ENCODE peak calls at places on chromosomes 11 and 22, in four cellular contexts. L is fibroblast of the aortic adventitia, T is prostate gland, Q is fibroblast of pulmonary artery. D is an unnamed sample.

GRCh38 chr11:87031433-87032170 is 6.1 kb upstream of the TMEM135 start:
- DNase-seq in T (no peak), L (no peak), Q (no peak), D (no peak)

GRCh38 chr11:104529916-104530315 is 366.0 kb upstream of the PDGFD start:
- DNase-seq in Q (no peak), L (no peak), T (no peak), D (peak)

GRCh38 chr11:82682003-82682751 is 51.5 kb downstream of the FAM181B start:
- DNase-seq in Q (peak), L (peak), T (peak), D (peak)

GRCh38 chr22:19819911-19820879 is 34.5 kb downstream of the GNB1L start:
- DNase-seq in Q (no peak), T (no peak), L (no peak), D (no peak)

GRCh38 chr11:102559839-102560238 is 29.3 kb upstream of the MMP7 start:
- DNase-seq in L (no peak), T (no peak), Q (no peak), D (no peak)

GRCh38 chr11:111665779-111666178 is 63.5 kb downstream of the SIK2 start:
- DNase-seq in L (peak), Q (peak), T (no peak), D (peak)

GRCh38 chr11:128610765-128611617 is 23.6 kb upstream of the ETS1 start:
- DNase-seq in L (no peak), T (no peak), Q (no peak), D (no peak)

GRCh38 chr11:92226331-92227232 is 2.0 kb downstream of the FAT3 start:
- DNase-seq in L (no peak), Q (no peak), T (no peak), D (no peak)

GRCh38 chr11:2964782-2965181 is 27.3 kb downstream of the NAP1L4 start:
- DNase-seq in Q (no peak), T (no peak), L (no peak), D (no peak)
- H3K4me3 ChIP-seq in Q (no peak), T (no peak), L (no peak), D (no peak)

DNA sequence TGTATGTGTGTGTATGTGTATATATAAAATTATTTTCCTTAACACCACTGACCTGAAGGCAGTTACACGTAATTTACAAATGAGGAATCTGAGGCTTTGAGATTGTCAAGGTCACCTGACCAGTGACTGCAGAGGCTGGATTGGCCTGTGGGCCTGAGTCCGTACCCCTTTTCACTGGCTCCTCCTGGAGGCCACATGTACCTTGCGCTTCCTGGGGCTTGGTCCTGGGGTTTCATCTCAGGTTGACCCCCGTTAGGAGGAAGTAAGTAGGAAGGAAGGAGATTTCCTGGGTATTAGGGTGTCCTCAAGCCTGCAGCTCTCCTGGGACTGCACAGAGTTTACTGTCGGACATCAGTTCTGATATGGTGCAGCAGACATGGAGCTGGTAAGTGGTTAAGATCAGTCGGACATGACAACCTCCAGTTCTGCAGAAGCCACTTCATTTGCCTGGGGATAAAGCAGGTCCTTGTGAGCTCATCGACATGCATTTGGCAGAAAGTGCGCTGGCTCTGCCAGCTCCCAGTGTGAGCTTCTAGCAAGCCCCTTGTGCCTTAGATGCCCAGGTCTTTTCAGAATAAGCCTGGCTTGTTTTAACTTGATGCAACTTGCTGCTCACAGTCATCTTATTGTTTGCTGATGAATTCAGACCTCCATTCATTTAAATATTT is 36.6 kb downstream of the ST3GAL4 start:
- DNase-seq in Q (peak), L (no peak), T (no peak), D (no peak)
- TF ChIP-seq CTCF in Q (peak), L (no peak), T (no peak), D (peak)

GRCh38 chr11:57598831-57599155 is 1.3 kb downstream of the SERPING1 start:
- DNase-seq in L (peak), T (no peak), Q (peak), D (peak)
- H3K4me3 ChIP-seq in L (peak), T (peak), Q (peak), D (peak)

DNA sequence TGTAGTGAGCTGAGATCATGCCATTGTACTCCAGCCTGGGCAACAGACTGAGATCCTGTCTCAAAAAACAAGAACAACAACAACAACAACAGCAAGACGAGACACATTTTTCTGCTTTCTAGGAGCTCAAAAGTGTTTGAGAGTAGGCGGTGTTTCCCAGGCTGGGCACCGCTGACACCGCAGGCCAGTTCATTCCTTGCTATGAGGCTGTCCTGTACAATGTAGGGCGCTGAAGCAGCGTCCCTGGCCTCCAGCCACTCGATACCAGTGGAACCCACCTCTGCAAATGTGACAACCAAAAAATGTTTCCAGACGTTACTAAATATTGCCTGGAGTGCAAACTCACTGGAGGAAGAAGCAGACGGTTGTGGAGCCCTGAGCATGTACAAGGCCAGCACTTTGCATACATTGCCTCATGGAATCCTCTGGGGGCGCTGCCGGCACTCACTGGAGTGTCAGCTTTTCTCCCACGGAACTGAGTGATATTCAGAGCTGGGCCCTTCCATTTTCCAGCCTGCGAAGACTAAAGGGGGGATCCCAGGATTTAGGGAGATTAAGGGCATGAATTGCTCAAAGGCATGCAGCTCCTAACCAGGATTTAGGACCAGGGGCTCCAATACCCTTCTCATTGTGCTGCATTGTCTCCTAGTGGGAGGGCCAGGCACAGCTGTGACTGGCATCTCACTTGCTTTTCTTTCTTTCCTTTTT is 5.8 kb upstream of the MIEF1 start:
- DNase-seq in Q (peak), L (peak), T (peak), D (peak)
- TF ChIP-seq CTCF in Q (peak), L (peak), T (peak), D (peak)

GRCh38 chr11:43942651-43943356 is 367 bp downstream of the C11orf96 start:
- DNase-seq in Q (peak), L (no peak), T (no peak), D (no peak)

GRCh38 chr11:43944761-43945311 is 2.4 kb downstream of the C11orf96 start:
- DNase-seq in T (peak), Q (peak), L (no peak), D (no peak)

GRCh38 chr11:43943357-43943930 is 1.0 kb downstream of the C11orf96 start:
- DNase-seq in Q (peak), L (no peak), T (no peak), D (no peak)

GRCh38 chr11:43941257-43941879 is 1.1 kb upstream of the C11orf96 start:
- DNase-seq in L (peak), Q (peak), T (no peak), D (peak)

DNA sequence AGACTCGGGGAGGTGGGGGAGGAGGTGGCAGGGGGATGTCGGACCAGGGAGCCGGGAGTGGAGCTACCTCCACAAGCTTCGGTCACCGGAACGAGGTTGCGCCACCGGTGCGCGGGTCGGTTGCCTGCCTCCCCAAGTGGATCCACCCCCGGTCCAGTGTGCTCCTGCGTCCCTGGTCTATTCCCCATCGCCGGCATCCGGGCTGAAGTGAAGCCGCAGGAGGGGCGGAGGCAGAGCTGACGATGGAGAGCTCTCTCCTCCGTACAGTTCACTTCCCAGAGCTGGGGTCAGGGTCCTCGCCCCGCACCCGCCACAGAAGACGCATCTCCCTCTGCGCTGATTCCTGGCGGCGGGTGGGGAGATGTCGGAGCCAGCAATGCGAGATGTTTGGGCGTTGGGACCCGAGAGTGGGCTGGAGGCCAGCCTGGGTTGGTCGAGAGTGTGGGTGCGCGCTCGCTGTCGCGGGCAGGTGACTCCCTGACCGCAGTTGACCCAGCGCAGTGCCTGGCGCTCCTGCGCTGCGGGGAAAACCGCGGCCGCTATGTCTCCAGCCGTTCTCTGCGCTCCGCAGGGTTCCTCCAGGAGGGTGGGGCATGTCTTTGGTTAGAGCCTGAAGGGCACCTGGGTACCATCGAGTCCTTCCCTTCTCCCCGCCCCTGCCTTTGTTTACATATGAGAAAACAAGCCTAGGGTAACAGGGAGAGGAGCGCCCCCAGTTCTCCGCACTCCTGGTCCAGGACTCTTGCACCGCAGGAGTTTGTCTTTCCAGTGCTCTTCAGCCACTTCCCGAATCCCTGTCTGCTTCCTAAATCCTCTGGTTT is 1.7 kb downstream of the C11orf96 start:
- DNase-seq in Q (peak), T (no peak), L (no peak), D (no peak)
- H3K4me3 ChIP-seq in Q (peak), T (peak), L (peak), D (peak)

DNA sequence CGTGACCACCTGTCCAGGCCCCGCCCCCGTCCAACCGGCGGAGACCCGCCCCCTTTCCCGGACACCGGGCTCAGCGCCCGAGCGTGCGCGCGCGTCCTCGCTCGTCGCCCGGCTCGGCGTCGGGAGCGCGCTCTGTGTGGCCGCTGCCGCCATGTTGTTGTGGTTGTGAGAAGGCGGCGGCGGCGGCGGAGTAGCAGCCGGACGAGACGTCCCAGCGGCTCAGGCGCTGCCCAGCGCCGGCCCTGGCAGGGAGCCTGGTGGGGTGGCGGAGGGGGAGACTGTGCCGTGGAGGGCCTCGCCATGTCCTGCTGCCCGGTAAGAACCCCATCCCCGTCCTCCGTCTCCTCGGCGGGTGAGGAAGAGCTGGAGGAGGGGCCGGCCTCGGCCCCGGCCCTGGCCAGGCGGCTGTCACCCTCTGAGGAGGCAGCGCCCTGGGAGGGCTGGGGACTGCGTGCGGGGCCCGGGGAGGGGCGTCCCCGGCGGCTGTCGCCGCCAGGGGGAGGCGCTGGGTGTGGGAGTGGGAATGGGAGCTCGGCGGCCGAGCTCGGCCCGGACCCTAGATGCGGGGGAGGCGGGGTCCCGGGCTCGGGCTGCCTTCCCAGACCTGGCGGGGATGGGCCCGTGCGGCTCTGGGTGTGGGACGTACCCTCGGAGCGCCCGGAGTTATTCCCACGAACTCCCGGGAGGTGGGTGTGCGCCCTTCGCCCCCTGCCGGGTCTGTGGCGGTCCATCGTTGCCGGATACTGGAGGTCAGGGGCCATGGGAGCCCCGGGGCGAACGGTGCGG is at the start of gene MTMR3:
- DNase-seq in Q (peak), L (peak), T (peak), D (peak)
- TF ChIP-seq CTCF in Q (no peak), L (peak), T (peak), D (peak)

GRCh38 chr11:61586792-61587430 is 6.0 kb upstream of the SYT7 start:
- DNase-seq in T (peak), L (no peak), Q (no peak), D (no peak)
- H3K4me3 ChIP-seq in T (peak), L (no peak), Q (no peak), D (peak)

DNA sequence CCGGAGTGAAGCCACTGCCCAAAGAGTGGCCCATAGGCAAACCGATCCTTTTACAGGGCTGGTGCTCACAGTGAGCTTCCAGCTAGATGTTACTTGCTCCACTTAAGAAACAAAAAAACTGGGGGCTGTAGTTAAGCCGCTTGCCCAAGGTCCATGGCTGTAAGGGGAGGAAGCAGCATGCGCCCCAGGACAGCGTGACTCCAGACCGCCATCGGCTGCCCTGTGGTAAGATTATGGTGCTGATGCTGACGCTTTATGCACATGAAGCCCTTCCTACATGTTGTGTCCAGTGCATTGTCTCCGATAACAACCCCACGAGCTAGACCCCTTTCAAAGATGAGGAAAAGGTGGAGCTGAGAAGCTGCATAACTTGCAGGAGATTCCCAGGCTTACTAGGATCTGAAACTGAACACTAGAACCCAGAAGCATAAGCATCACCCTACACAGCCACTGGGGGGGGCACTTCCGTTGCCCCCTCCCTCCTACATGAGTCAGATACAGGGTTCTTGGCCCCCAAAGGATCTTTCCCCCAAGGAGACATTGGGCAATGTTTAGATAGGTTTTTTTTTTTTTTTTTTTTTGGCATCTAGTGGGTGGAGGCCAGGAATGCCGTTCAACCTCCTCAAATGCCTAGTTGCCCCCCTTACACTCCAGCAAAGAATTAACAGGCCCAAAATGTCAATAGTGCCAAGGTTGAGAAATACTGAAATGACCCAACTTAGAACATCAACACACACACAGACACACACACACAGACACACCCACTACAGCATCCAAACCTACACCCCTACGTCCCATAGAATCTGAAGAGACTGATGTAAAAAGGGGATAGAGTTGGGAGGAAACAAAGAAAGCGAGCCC is 53.9 kb downstream of the MN1 start:
- DNase-seq in Q (peak), T (no peak), L (peak), D (peak)
- TF ChIP-seq CTCF in Q (peak), T (no peak), L (peak), D (peak)